ENCODE peak calls at places on chromosome 19, in six cellular contexts. One of them, this sample, is unnamed.

GRCh38 chr19:46732172-46732938 is 13.5 kb upstream of the FKRP start:
- DNase-seq in head of caudate nucleus: no peak
- DNase-seq in AG08395: no peak
- DNase-seq in stimulated activated CD4-positive, alpha-beta T cell treated with anti-CD3 and anti-CD28 coated beads, Interleukin-1b, Interleukin-23, amount 100 ng/mL, for 1 hour: no peak
- DNase-seq in activated T-cell treated with anti-CD3 and anti-CD28 coated beads, Interleukin-2, amount 50 U/mL, for 72 hours: no peak
- DNase-seq in stimulated activated naive CD8-positive, alpha-beta T cell treated with anti-CD3 and anti-CD28 coated beads, Interleukin-15, Interleukin-2, amounts not matched to agents 100 U/mL and 50 U/mL, for 24 hours: no peak
- DNase-seq in this sample: no peak

GRCh38 chr19:4768934-4769777 is 22.4 kb upstream of the FEM1A start:
- DNase-seq in stimulated activated naive CD8-positive, alpha-beta T cell treated with anti-CD3 and anti-CD28 coated beads, Interleukin-15, Interleukin-2, amounts not matched to agents 100 U/mL and 50 U/mL, for 24 hours: peak
- DNase-seq in activated T-cell treated with anti-CD3 and anti-CD28 coated beads, Interleukin-2, amount 50 U/mL, for 72 hours: peak
- DNase-seq in stimulated activated CD4-positive, alpha-beta T cell treated with anti-CD3 and anti-CD28 coated beads, Interleukin-1b, Interleukin-23, amount 100 ng/mL, for 1 hour: peak
- DNase-seq in head of caudate nucleus: peak
- DNase-seq in AG08395: peak
- DNase-seq in this sample: no peak

GRCh38 chr19:2376784-2377519 is 16.9 kb downstream of the TMPRSS9 start:
- DNase-seq in head of caudate nucleus: no peak
- DNase-seq in AG08395: no peak
- DNase-seq in stimulated activated naive CD8-positive, alpha-beta T cell treated with anti-CD3 and anti-CD28 coated beads, Interleukin-15, Interleukin-2, amounts not matched to agents 100 U/mL and 50 U/mL, for 24 hours: no peak
- DNase-seq in activated T-cell treated with anti-CD3 and anti-CD28 coated beads, Interleukin-2, amount 50 U/mL, for 72 hours: no peak
- DNase-seq in stimulated activated CD4-positive, alpha-beta T cell treated with anti-CD3 and anti-CD28 coated beads, Interleukin-1b, Interleukin-23, amount 100 ng/mL, for 1 hour: no peak
- DNase-seq in this sample: no peak

GRCh38 chr19:45322311-45322710 is 364 bp downstream of the CKM start:
- DNase-seq in stimulated activated CD4-positive, alpha-beta T cell treated with anti-CD3 and anti-CD28 coated beads, Interleukin-1b, Interleukin-23, amount 100 ng/mL, for 1 hour: no peak
- DNase-seq in AG08395: no peak
- DNase-seq in head of caudate nucleus: no peak
- DNase-seq in stimulated activated naive CD8-positive, alpha-beta T cell treated with anti-CD3 and anti-CD28 coated beads, Interleukin-15, Interleukin-2, amounts not matched to agents 100 U/mL and 50 U/mL, for 24 hours: no peak
- DNase-seq in activated T-cell treated with anti-CD3 and anti-CD28 coated beads, Interleukin-2, amount 50 U/mL, for 72 hours: no peak
- DNase-seq in this sample: no peak

GRCh38 chr19:1243768-1244692 is 2.5 kb downstream of the ATP5F1D start:
- DNase-seq in stimulated activated CD4-positive, alpha-beta T cell treated with anti-CD3 and anti-CD28 coated beads, Interleukin-1b, Interleukin-23, amount 100 ng/mL, for 1 hour: peak
- DNase-seq in head of caudate nucleus: peak
- DNase-seq in activated T-cell treated with anti-CD3 and anti-CD28 coated beads, Interleukin-2, amount 50 U/mL, for 72 hours: peak
- DNase-seq in stimulated activated naive CD8-positive, alpha-beta T cell treated with anti-CD3 and anti-CD28 coated beads, Interleukin-15, Interleukin-2, amounts not matched to agents 100 U/mL and 50 U/mL, for 24 hours: peak
- DNase-seq in AG08395: peak
- DNase-seq in this sample: no peak

GRCh38 chr19:30780032-30780431 is 407.8 kb downstream of the ZNF536 start:
- DNase-seq in head of caudate nucleus: no peak
- DNase-seq in activated T-cell treated with anti-CD3 and anti-CD28 coated beads, Interleukin-2, amount 50 U/mL, for 72 hours: no peak
- DNase-seq in stimulated activated naive CD8-positive, alpha-beta T cell treated with anti-CD3 and anti-CD28 coated beads, Interleukin-15, Interleukin-2, amounts not matched to agents 100 U/mL and 50 U/mL, for 24 hours: no peak
- DNase-seq in stimulated activated CD4-positive, alpha-beta T cell treated with anti-CD3 and anti-CD28 coated beads, Interleukin-1b, Interleukin-23, amount 100 ng/mL, for 1 hour: no peak
- DNase-seq in AG08395: no peak
- DNase-seq in this sample: no peak

GRCh38 chr19:34499155-34499834 is 17.7 kb downstream of the WTIP start:
- DNase-seq in AG08395: no peak
- DNase-seq in stimulated activated naive CD8-positive, alpha-beta T cell treated with anti-CD3 and anti-CD28 coated beads, Interleukin-15, Interleukin-2, amounts not matched to agents 100 U/mL and 50 U/mL, for 24 hours: no peak
- DNase-seq in head of caudate nucleus: no peak
- DNase-seq in activated T-cell treated with anti-CD3 and anti-CD28 coated beads, Interleukin-2, amount 50 U/mL, for 72 hours: no peak
- DNase-seq in stimulated activated CD4-positive, alpha-beta T cell treated with anti-CD3 and anti-CD28 coated beads, Interleukin-1b, Interleukin-23, amount 100 ng/mL, for 1 hour: no peak
- DNase-seq in this sample: no peak

GRCh38 chr19:44615529-44616247 is 2.3 kb downstream of the IGSF23 start:
- DNase-seq in stimulated activated naive CD8-positive, alpha-beta T cell treated with anti-CD3 and anti-CD28 coated beads, Interleukin-15, Interleukin-2, amounts not matched to agents 100 U/mL and 50 U/mL, for 24 hours: no peak
- DNase-seq in head of caudate nucleus: no peak
- DNase-seq in activated T-cell treated with anti-CD3 and anti-CD28 coated beads, Interleukin-2, amount 50 U/mL, for 72 hours: no peak
- DNase-seq in stimulated activated CD4-positive, alpha-beta T cell treated with anti-CD3 and anti-CD28 coated beads, Interleukin-1b, Interleukin-23, amount 100 ng/mL, for 1 hour: no peak
- DNase-seq in AG08395: no peak
- DNase-seq in this sample: no peak

GRCh38 chr19:17394891-17395415 is 957 bp upstream of the CCDC194 start:
- DNase-seq in activated T-cell treated with anti-CD3 and anti-CD28 coated beads, Interleukin-2, amount 50 U/mL, for 72 hours: peak
- DNase-seq in AG08395: peak
- DNase-seq in stimulated activated CD4-positive, alpha-beta T cell treated with anti-CD3 and anti-CD28 coated beads, Interleukin-1b, Interleukin-23, amount 100 ng/mL, for 1 hour: no peak
- DNase-seq in head of caudate nucleus: peak
- DNase-seq in stimulated activated naive CD8-positive, alpha-beta T cell treated with anti-CD3 and anti-CD28 coated beads, Interleukin-15, Interleukin-2, amounts not matched to agents 100 U/mL and 50 U/mL, for 24 hours: peak
- DNase-seq in this sample: no peak

GRCh38 chr19:36090930-36091695 is 19.8 kb upstream of the OVOL3 start:
- DNase-seq in stimulated activated CD4-positive, alpha-beta T cell treated with anti-CD3 and anti-CD28 coated beads, Interleukin-1b, Interleukin-23, amount 100 ng/mL, for 1 hour: no peak
- DNase-seq in AG08395: no peak
- DNase-seq in activated T-cell treated with anti-CD3 and anti-CD28 coated beads, Interleukin-2, amount 50 U/mL, for 72 hours: no peak
- DNase-seq in head of caudate nucleus: no peak
- DNase-seq in stimulated activated naive CD8-positive, alpha-beta T cell treated with anti-CD3 and anti-CD28 coated beads, Interleukin-15, Interleukin-2, amounts not matched to agents 100 U/mL and 50 U/mL, for 24 hours: no peak
- DNase-seq in this sample: no peak

This sample was measured in Panc1.